ENCODE peak calls at places on chromosomes 7 and 10, in eight cellular contexts. One of them, this sample, is unnamed.

GRCh38 chr10:95745487-95745886 is 10.5 kb upstream of the ENTPD1 start:
- DNase-seq in sigmoid colon: no peak
- DNase-seq in upper lobe of left lung: no peak
- DNase-seq in A549: no peak
- DNase-seq in esophagus muscularis mucosa: no peak
- DNase-seq in H1: no peak
- DNase-seq in transverse colon: no peak
- DNase-seq in ovary: no peak
- DNase-seq in this sample: no peak

GRCh38 chr10:61000769-61001730 is 57.1 kb upstream of the RHOBTB1 start:
- DNase-seq in sigmoid colon: peak; percentile 62
- DNase-seq in esophagus muscularis mucosa: no peak
- DNase-seq in ovary: peak; percentile 16
- DNase-seq in transverse colon: peak; percentile 29
- DNase-seq in H1: no peak
- DNase-seq in A549: peak; percentile 59
- DNase-seq in upper lobe of left lung: no peak
- DNase-seq in this sample: no peak

GRCh38 chr7:107813524-107813923 is 10.5 kb upstream of the SLC26A3 start:
- DNase-seq in transverse colon: no peak
- DNase-seq in upper lobe of left lung: no peak
- DNase-seq in sigmoid colon: no peak
- DNase-seq in esophagus muscularis mucosa: no peak
- DNase-seq in A549: no peak
- DNase-seq in H1: no peak
- DNase-seq in ovary: no peak
- DNase-seq in this sample: no peak

GRCh38 chr10:37960738-37961137 is 15.7 kb downstream of the ZNF25 start:
- DNase-seq in transverse colon: no peak
- DNase-seq in upper lobe of left lung: no peak
- DNase-seq in ovary: no peak
- DNase-seq in H1: no peak
- DNase-seq in A549: no peak
- DNase-seq in sigmoid colon: no peak
- DNase-seq in esophagus muscularis mucosa: no peak
- DNase-seq in this sample: no peak

GRCh38 chr7:158567153-158567603 is 20.4 kb downstream of the PTPRN2 start:
- DNase-seq in upper lobe of left lung: no peak
- DNase-seq in H1: no peak
- DNase-seq in transverse colon: no peak
- DNase-seq in A549: no peak
- DNase-seq in ovary: no peak
- DNase-seq in esophagus muscularis mucosa: no peak
- DNase-seq in sigmoid colon: no peak
- DNase-seq in this sample: no peak

GRCh38 chr7:130430841-130431713 is 9.7 kb downstream of the CEP41 start:
- DNase-seq in transverse colon: no peak
- DNase-seq in ovary: no peak
- DNase-seq in sigmoid colon: no peak
- DNase-seq in H1: no peak
- DNase-seq in upper lobe of left lung: no peak
- DNase-seq in esophagus muscularis mucosa: no peak
- DNase-seq in A549: no peak
- DNase-seq in this sample: no peak

GRCh38 chr10:102919237-102919959 is 1.3 kb downstream of the CNNM2 start:
- DNase-seq in sigmoid colon: peak; percentile 66
- DNase-seq in upper lobe of left lung: peak; percentile 25
- DNase-seq in transverse colon: peak; percentile 21
- DNase-seq in A549: no peak
- DNase-seq in ovary: peak; percentile 48
- DNase-seq in esophagus muscularis mucosa: no peak
- DNase-seq in H1: no peak
- DNase-seq in this sample: peak; percentile 62

GRCh38 chr7:101363734-101364374 is 1.2 kb downstream of the COL26A1 start:
- DNase-seq in sigmoid colon: peak; percentile 73
- DNase-seq in esophagus muscularis mucosa: no peak
- DNase-seq in upper lobe of left lung: peak; percentile 61
- DNase-seq in transverse colon: peak; percentile 62
- DNase-seq in H1: no peak
- DNase-seq in A549: peak; percentile 84
- DNase-seq in ovary: peak; percentile 65
- DNase-seq in this sample: no peak

GRCh38 chr10:119342017-119342734 is 134.8 kb downstream of the GRK5 start:
- DNase-seq in esophagus muscularis mucosa: no peak
- DNase-seq in transverse colon: peak; percentile 20
- DNase-seq in ovary: peak; percentile 74
- DNase-seq in H1: no peak
- DNase-seq in A549: no peak
- DNase-seq in upper lobe of left lung: no peak
- DNase-seq in sigmoid colon: peak; percentile 89
- DNase-seq in this sample: no peak

GRCh38 chr10:34739915-34740314 is 75.2 kb downstream of the PARD3 start:
- DNase-seq in transverse colon: peak; percentile 39
- DNase-seq in esophagus muscularis mucosa: peak; percentile 74
- DNase-seq in sigmoid colon: peak; percentile 89
- DNase-seq in H1: peak; percentile 58
- DNase-seq in upper lobe of left lung: peak; percentile 78
- DNase-seq in ovary: peak; percentile 76
- DNase-seq in A549: no peak
- DNase-seq in this sample: no peak

DNA sequence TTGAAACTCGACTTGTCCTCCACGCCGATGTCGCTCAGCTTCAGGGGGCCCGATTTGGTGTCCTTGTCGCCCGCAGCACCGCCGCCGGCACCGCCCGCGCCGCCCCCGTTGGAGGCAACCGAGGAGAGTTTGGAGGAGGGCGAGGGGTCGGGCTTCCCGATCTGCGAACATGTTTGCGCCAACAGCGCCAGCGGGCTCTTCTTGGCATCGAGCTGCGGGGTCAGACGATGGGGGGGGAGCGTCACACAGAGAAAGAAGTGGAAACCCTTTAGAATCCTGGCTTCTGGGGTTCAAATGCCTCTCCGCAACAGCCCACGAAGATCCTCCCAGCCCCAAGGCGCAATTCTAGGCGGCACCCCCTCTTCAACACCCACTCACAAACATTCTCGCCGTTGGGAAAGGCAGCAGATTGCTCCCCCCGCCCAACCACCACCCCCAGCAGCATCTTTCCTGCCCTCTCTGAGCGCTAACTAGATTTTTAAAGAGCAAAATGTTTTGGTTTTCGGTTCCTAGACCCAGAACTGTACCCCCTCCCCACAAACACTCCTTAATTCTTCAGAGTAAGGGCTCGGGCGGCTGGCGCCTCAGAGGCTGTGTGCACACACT is 1.3 kb downstream of the ZNF503 start:
- DNase-seq in A549: peak; percentile 36
- DNase-seq in ovary: peak; percentile 75
- DNase-seq in sigmoid colon: peak; percentile 85
- DNase-seq in H1: no peak
- DNase-seq in transverse colon: no peak
- DNase-seq in esophagus muscularis mucosa: no peak
- DNase-seq in upper lobe of left lung: no peak
- DNase-seq in this sample: no peak
- H3K4me1 ChIP-seq in A549: peaks cover 11% of the 10 kb centered on the region
- H3K4me1 ChIP-seq in ovary: peaks cover 3% of the 10 kb centered on the region
- H3K4me1 ChIP-seq in sigmoid colon: no peaks in the 10 kb centered on the region
- H3K4me1 ChIP-seq in H1: peaks cover 23% of the 10 kb centered on the region
- H3K4me1 ChIP-seq in transverse colon: peaks cover 36% of the 10 kb centered on the region
- H3K4me1 ChIP-seq in esophagus muscularis mucosa: peaks cover 48% of the 10 kb centered on the region
- H3K4me1 ChIP-seq in upper lobe of left lung: peaks cover 31% of the 10 kb centered on the region
- H3K4me1 ChIP-seq in this sample: peaks cover 58% of the 10 kb centered on the region

DNA sequence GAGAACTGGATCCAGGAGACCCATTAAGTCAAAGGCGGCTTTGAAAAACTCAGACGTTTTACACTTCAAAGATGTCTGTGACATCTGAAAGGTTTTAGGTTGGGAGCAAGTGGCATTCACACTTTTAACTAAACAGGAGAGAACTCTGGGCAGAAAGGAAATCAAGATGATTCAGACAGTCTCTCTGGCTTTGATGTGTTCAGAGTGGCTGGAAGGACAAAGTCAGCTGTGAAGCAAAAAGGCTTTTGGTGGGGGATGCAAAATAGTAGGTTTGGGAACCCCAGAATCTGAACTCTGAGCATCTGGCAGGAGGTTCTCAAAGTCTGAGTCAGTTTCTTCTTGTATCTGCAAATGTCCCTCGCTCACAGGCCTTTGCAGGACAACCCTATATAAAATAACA is 66.6 kb downstream of the PRKCQ start:
- DNase-seq in sigmoid colon: no peak
- DNase-seq in ovary: no peak
- DNase-seq in transverse colon: no peak
- DNase-seq in esophagus muscularis mucosa: peak; percentile 55
- DNase-seq in A549: no peak
- DNase-seq in H1: no peak
- DNase-seq in upper lobe of left lung: no peak
- DNase-seq in this sample: no peak
- TF ChIP-seq EP300 in sigmoid colon: no peak
- TF ChIP-seq EP300 in ovary: no peak
- TF ChIP-seq EP300 in transverse colon: no peak
- TF ChIP-seq EP300 in esophagus muscularis mucosa: no peak
- TF ChIP-seq EP300 in A549: no peak
- TF ChIP-seq EP300 in H1: no peak
- TF ChIP-seq EP300 in upper lobe of left lung: no peak
- TF ChIP-seq EP300 in this sample: no peak

DNA sequence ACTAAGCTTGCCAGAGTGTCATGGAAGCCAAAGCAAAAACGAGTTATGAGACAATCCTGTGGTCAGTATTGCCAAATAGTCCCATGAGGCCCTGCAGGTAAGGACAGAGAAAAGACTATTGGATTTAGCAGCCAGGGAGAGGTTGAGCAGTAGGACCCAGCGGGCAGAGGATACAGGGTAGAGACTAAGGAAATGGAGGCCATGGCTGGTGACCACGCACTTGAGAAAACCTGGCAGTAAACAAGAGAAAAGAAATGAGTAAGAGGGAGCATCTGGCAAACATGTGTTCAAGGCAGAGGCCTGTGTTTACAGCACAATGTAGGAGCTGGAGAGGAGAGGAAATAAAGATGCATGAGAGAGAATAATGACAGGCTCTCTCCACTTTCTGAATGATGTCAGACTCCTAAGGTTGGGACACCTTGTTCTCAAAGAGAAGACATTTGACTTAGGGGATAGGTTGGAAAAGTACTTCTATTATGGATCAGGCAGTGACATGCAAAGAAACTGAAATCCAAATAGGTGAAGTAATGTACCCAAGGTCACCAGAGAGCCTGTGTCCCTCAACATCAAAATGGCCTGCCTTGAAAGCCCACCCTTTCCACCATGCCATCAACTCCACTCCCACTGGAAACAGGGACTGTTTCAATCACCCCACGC is 9.0 kb downstream of the CREB3L2 start:
- DNase-seq in esophagus muscularis mucosa: no peak
- DNase-seq in upper lobe of left lung: no peak
- DNase-seq in H1: no peak
- DNase-seq in ovary: peak; percentile 59
- DNase-seq in transverse colon: peak; percentile 58
- DNase-seq in sigmoid colon: peak; percentile 97
- DNase-seq in A549: no peak
- DNase-seq in this sample: peak; percentile 88
- H3K4me1 ChIP-seq in esophagus muscularis mucosa: peaks cover 98% of the 10 kb centered on the region
- H3K4me1 ChIP-seq in upper lobe of left lung: peaks cover 49% of the 10 kb centered on the region
- H3K4me1 ChIP-seq in H1: no peaks in the 10 kb centered on the region
- H3K4me1 ChIP-seq in ovary: peaks cover 45% of the 10 kb centered on the region
- H3K4me1 ChIP-seq in transverse colon: peaks cover 70% of the 10 kb centered on the region
- H3K4me1 ChIP-seq in sigmoid colon: no peaks in the 10 kb centered on the region
- H3K4me1 ChIP-seq in A549: peaks cover 18% of the 10 kb centered on the region
- H3K4me1 ChIP-seq in this sample: peaks cover 88% of the 10 kb centered on the region

DNA sequence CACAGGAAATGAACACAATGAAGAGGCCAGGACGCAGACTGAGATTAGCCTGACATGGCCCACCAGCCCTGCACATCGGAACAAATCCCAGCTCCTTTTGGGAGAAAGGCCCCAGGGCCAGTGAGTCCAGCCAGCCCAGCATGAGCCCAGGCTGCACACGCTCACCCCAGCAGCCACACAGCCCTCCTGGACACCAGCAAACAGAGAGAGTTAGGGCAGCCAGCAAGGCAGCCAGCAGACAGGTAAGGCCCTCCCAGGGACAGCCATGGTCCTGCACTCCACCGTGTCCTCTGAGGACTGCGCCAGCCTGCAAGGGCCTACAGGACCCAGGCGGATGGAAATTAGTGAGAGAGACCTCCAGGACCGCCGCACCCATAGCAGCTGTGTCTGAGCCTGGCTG is 8.1 kb upstream of the GRID1 start:
- DNase-seq in H1: no peak
- DNase-seq in A549: no peak
- DNase-seq in transverse colon: no peak
- DNase-seq in esophagus muscularis mucosa: no peak
- DNase-seq in ovary: no peak
- DNase-seq in upper lobe of left lung: no peak
- DNase-seq in sigmoid colon: peak; percentile 40
- DNase-seq in this sample: peak; percentile 47
- TF ChIP-seq EP300 in H1: no peak
- TF ChIP-seq EP300 in A549: no peak
- TF ChIP-seq EP300 in transverse colon: no peak
- TF ChIP-seq EP300 in esophagus muscularis mucosa: no peak
- TF ChIP-seq EP300 in ovary: no peak
- TF ChIP-seq EP300 in upper lobe of left lung: no peak
- TF ChIP-seq EP300 in sigmoid colon: no peak
- TF ChIP-seq EP300 in this sample: no peak

GRCh38 chr7:55550010-55550409 is 22.3 kb downstream of the VOPP1 start:
- DNase-seq in transverse colon: peak; percentile 90
- DNase-seq in ovary: no peak
- DNase-seq in sigmoid colon: no peak
- DNase-seq in H1: no peak
- DNase-seq in upper lobe of left lung: no peak
- DNase-seq in esophagus muscularis mucosa: no peak
- DNase-seq in A549: no peak
- DNase-seq in this sample: no peak
- H3K4me1 ChIP-seq in transverse colon: peaks cover 77% of the 10 kb centered on the region
- H3K4me1 ChIP-seq in ovary: peaks cover 5% of the 10 kb centered on the region
- H3K4me1 ChIP-seq in sigmoid colon: no peaks in the 10 kb centered on the region
- H3K4me1 ChIP-seq in H1: peaks cover 36% of the 10 kb centered on the region
- H3K4me1 ChIP-seq in upper lobe of left lung: peaks cover 34% of the 10 kb centered on the region
- H3K4me1 ChIP-seq in esophagus muscularis mucosa: peaks cover 74% of the 10 kb centered on the region
- H3K4me1 ChIP-seq in A549: peaks cover 55% of the 10 kb centered on the region
- H3K4me1 ChIP-seq in this sample: peaks cover 73% of the 10 kb centered on the region

DNA sequence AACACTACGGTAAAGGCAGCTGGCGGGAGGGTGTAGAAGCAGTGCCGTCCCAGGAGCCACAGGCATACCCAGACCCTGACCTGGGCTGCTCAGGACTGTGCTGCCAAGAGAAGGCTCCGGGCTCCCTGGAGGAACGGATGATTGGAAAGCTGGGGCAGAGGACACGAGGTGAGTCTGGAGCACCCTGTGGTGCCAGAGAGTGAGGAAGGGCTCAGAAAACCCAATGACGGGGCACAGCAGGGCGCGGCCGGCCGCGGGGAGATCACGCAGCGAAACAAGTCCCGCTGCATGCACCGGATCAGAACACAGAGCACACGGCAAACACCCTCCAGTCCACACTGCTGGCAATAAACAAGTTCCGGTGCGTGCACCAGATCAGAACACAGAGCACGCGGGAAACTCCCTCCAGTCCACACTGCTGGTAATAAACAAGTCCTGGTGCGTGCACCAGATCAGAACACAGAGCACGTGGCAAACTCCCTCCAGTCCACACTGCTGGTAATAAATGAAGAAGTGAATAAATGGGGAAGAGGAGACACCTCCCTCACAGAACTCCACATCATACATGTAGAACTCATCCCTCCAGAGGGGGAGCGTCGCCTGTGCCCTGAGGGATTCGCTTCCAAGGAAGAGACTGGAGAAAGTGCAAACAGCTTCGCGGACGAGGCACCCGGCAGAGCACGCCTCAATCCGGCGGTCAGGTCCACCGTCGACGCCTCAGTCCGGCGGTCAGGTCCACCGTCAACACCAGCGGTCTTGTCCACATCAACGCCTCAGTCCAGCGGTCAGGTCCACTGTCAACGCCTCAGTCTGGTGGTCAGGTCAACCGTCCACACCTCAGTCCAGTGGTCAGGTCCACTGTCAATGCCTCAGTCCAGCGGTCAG is 265.0 kb downstream of the MAD1L1 start:
- DNase-seq in H1: no peak
- DNase-seq in transverse colon: no peak
- DNase-seq in ovary: no peak
- DNase-seq in A549: no peak
- DNase-seq in sigmoid colon: no peak
- DNase-seq in upper lobe of left lung: no peak
- DNase-seq in esophagus muscularis mucosa: no peak
- DNase-seq in this sample: no peak
- TF ChIP-seq EP300 in H1: no peak
- TF ChIP-seq EP300 in transverse colon: no peak
- TF ChIP-seq EP300 in ovary: no peak
- TF ChIP-seq EP300 in A549: no peak
- TF ChIP-seq EP300 in sigmoid colon: no peak
- TF ChIP-seq EP300 in upper lobe of left lung: no peak
- TF ChIP-seq EP300 in esophagus muscularis mucosa: no peak
- TF ChIP-seq EP300 in this sample: no peak